ENCODE peak calls at places on chromosome 20, in four cellular contexts. L, C, Y and H are unnamed samples.

GRCh38 chr20:37396520-37397075 is 50.7 kb downstream of the SRC start:
- DNase-seq in L (no peak), C (no peak), Y (no peak), H (no peak)

GRCh38 chr20:62232194-62232593 is 6.1 kb upstream of the OSBPL2 start:
- DNase-seq in Y (no peak), C (no peak), L (no peak), H (no peak)

GRCh38 chr20:25296094-25297093 is 48.5 kb downstream of the PYGB start:
- DNase-seq in Y (peak), C (no peak), L (no peak), H (no peak)

GRCh38 chr20:62359491-62360121 is 7.5 kb downstream of the LAMA5 start:
- DNase-seq in C (no peak), L (peak), Y (no peak), H (no peak)

GRCh38 chr20:20699144-20699543 is 13.3 kb downstream of the RALGAPA2 start:
- DNase-seq in Y (no peak), L (no peak), C (no peak), H (no peak)

GRCh38 chr20:14445310-14445709 is 107.9 kb upstream of the FLRT3 start:
- DNase-seq in C (no peak), L (peak), Y (no peak), H (no peak)

GRCh38 chr20:10090588-10091166 is 55.9 kb downstream of the ANKEF1 start:
- DNase-seq in L (peak), C (no peak), Y (peak), H (peak)

GRCh38 chr20:47354710-47355488 is 1.6 kb downstream of the ZMYND8 start:
- DNase-seq in C (no peak), L (peak), Y (no peak), H (no peak)

GRCh38 chr20:58388882-58389323 is at the start of gene VAPB:
- DNase-seq in Y (peak), C (peak), L (peak), H (peak)

GRCh38 chr20:23156170-23156841 is 70.2 kb upstream of the CD93 start:
- DNase-seq in Y (no peak), C (peak), L (peak), H (no peak)

GRCh38 chr20:51377132-51377531 is 165.4 kb downstream of the NFATC2 start:
- DNase-seq in C (no peak), Y (no peak), L (no peak), H (peak)

GRCh38 chr20:50216543-50217206 is 26.0 kb downstream of the CEBPB start:
- DNase-seq in L (no peak), Y (no peak), C (no peak), H (no peak)

GRCh38 chr20:57260959-57261357 is 5.5 kb downstream of the BMP7 start:
- DNase-seq in L (no peak), C (no peak), Y (no peak), H (no peak)

GRCh38 chr20:10115021-10115420 is 80.2 kb downstream of the ANKEF1 start:
- DNase-seq in C (no peak), Y (no peak), L (no peak), H (no peak)

GRCh38 chr20:51022803-51023616 is at the start of gene KCNG1:
- DNase-seq in Y (no peak), L (peak), C (no peak), H (peak)

GRCh38 chr20:35319206-35320197 is 27.3 kb upstream of the FAM83C start:
- DNase-seq in L (peak), Y (no peak), C (no peak), H (no peak)

GRCh38 chr20:36205026-36205425 is 31.3 kb upstream of the AAR2 start:
- DNase-seq in C (no peak), Y (no peak), L (no peak), H (no peak)

GRCh38 chr20:4082406-4083102 is 67.2 kb upstream of the RNF24 start:
- DNase-seq in Y (peak), C (no peak), L (no peak), H (no peak)

DNA sequence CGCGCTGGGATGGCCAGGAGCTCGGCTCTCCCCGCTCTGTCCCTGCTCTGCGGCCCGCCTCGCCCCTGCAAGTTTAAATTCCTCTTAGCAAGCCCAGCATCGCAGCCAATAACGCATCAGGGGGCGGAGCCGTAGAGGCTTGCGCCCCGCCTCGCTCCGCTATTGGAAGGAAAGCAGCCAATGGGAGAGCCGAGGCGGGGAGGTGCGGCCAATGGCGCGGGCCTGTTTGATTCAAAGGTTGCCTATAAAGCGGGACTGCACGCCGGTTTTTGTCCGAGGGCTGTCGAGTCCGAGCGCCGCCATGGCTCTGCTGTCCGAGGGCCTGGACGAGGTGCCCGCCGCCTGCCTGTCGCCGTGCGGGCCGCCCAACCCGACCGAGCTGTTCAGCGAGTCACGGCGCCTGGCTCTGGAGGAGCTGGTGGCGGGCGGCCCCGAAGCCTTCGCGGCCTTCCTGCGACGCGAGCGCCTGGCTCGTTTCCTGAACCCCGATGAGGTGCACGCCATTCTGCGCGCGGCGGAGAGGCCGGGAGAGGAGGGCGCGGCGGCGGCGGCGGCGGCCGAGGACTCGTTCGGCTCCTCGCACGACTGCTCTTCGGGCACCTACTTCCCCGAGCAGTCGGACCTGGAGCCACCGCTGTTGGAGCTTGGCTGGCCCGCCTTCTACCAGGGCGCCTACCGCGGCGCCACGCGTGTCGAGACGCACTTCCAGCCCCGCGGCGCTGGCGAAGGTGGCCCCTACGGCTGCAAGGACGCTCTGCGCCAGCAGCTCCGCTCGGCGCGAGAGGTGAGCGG is at the start of gene FAM83D:
- DNase-seq in L (peak), Y (peak), C (peak), H (peak)
- H3K27ac ChIP-seq in L (peak), Y (peak), C (no peak), H (no peak)

GRCh38 chr20:33832113-33832853 is 21.1 kb downstream of the CHMP4B start:
- DNase-seq in L (no peak), C (no peak), Y (no peak), H (no peak)
- H3K27ac ChIP-seq in L (peak), C (peak), Y (no peak), H (peak)

DNA sequence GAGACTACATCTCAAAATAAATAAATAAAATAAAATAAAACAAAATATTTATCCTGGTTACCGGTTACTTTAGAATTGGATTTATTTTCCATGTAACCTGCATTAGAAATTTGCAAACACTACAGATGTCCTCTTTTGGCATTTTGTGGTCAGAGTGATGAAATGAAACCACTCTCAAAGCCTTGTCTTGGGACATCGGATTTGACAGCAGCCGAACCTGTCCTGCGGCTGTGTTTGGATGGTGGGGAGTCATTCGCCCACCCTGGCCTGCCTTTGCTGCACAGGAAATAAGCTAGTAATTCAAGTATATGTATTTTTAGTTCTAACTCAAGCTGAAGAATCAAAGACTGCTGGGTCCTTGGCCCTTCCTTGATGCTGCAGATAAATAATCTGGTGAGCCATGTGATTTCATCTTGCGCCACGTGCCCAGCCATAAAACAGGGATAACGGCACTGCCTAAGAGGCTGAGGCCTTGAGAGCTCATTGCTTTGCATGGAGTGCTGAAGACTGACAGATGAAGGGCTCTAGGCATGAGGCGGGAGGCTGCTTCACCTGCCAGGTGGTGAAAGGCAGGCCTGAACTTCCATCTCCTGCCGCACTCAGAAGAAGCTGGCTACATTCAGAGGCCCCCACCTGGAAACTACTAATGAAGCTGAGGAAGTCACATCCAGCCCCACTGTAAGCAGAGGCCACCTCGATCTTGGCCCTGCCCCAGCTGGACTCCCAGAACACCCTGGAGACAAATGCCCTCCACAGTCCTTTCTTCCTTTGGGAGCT is 76.9 kb downstream of the NOL4L start:
- DNase-seq in C (no peak), Y (no peak), L (no peak), H (no peak)
- H3K27ac ChIP-seq in C (no peak), Y (peak), L (no peak), H (no peak)

GRCh38 chr20:64254571-64255360 is 782 bp upstream of the PCMTD2 start:
- DNase-seq in Y (no peak), L (no peak), C (no peak), H (no peak)
- H3K27ac ChIP-seq in Y (no peak), L (peak), C (peak), H (peak)

GRCh38 chr20:63653041-63653973 is at the start of gene STMN3:
- DNase-seq in Y (peak), C (peak), L (peak), H (peak)
- H3K27ac ChIP-seq in Y (peak), C (peak), L (peak), H (no peak)

GRCh38 chr20:44886828-44887227 is 1.3 kb downstream of the YWHAB start:
- DNase-seq in Y (no peak), C (no peak), L (no peak), H (no peak)
- H3K27ac ChIP-seq in Y (peak), C (peak), L (no peak), H (no peak)